ENCODE peak calls at places on chromosomes 3 and 15, in nine cellular contexts. W is lung; A is heart left ventricle; I is psoas muscle; G is fibroblast of lung; T is LNCaP clone FGC; D is spleen; Q is CD8-positive, alpha-beta T cell; H is gastrocnemius medialis. K is an unnamed sample.

GRCh38 chr3:3744826-3745225 is 54.4 kb upstream of the LRRN1 start:
- DNase-seq in D (no peak), W (no peak), T (no peak), H (no peak), I (no peak), Q (no peak), G (no peak), A (no peak), K (no peak)

GRCh38 chr15:31262901-31263671 is 63.5 kb upstream of the KLF13 start:
- DNase-seq in W (peak), Q (no peak), A (no peak), H (no peak), G (peak), D (peak), T (no peak), I (peak), K (no peak)

GRCh38 chr3:172104471-172105072 is 65.2 kb downstream of the FNDC3B start:
- DNase-seq in I (no peak), G (no peak), T (no peak), D (no peak), W (no peak), H (no peak), A (no peak), Q (no peak), K (no peak)

GRCh38 chr15:29518442-29518841 is 248.8 kb upstream of the NSMCE3 start:
- DNase-seq in H (no peak), G (no peak), A (peak), Q (no peak), W (no peak), I (no peak), D (no peak), T (no peak), K (no peak)

GRCh38 chr3:45605569-45605968 is 11.0 kb downstream of the LIMD1 start:
- DNase-seq in G (no peak), W (no peak), I (no peak), A (no peak), H (no peak), Q (no peak), D (no peak), T (no peak), K (no peak)

GRCh38 chr3:131033480-131034080 is 6.9 kb downstream of the NEK11 start:
- DNase-seq in H (no peak), W (no peak), Q (no peak), A (no peak), G (peak), T (peak), I (no peak), D (no peak), K (peak)

GRCh38 chr3:46006646-46007045 is 11.0 kb upstream of the FYCO1 start:
- DNase-seq in T (no peak), I (no peak), W (no peak), A (no peak), H (no peak), D (no peak), G (peak), Q (no peak), K (no peak)

GRCh38 chr3:195070321-195070720 is 200.6 kb downstream of the XXYLT1 start:
- DNase-seq in I (no peak), W (no peak), G (no peak), A (no peak), D (no peak), H (no peak), Q (no peak), T (no peak), K (no peak)

GRCh38 chr15:91975241-91975978 is 121.9 kb downstream of the SLCO3A1 start:
- DNase-seq in H (peak), G (no peak), D (no peak), Q (no peak), A (no peak), W (no peak), T (no peak), I (no peak), K (no peak)

GRCh38 chr15:41961014-41961518 is 11.3 kb downstream of the EHD4 start:
- DNase-seq in G (no peak), D (no peak), H (no peak), I (no peak), T (no peak), A (no peak), Q (no peak), W (no peak), K (peak)

GRCh38 chr15:27398631-27399030 is 427.6 kb downstream of the GABRG3 start:
- DNase-seq in T (peak), H (no peak), W (no peak), I (no peak), D (no peak), G (no peak), A (no peak), Q (no peak), K (peak)

GRCh38 chr15:64845183-64845611 is 3.5 kb downstream of the PLEKHO2 start:
- DNase-seq in H (no peak), A (peak), D (peak), Q (no peak), G (peak), I (peak), T (peak), W (no peak), K (no peak)
- H3K4me3 ChIP-seq in H (peak), A (no peak), D (peak), Q (no peak), G (peak), I (peak), T (no peak), W (peak), K (no peak)

GRCh38 chr15:88606437-88606794 is 14.7 kb upstream of the AEN start:
- DNase-seq in A (no peak), D (no peak), Q (no peak), I (no peak), H (no peak), W (no peak), T (no peak), G (no peak), K (no peak)
- H3K4me3 ChIP-seq in A (no peak), D (no peak), Q (no peak), I (no peak), H (no peak), W (no peak), T (no peak), G (no peak), K (no peak)

DNA sequence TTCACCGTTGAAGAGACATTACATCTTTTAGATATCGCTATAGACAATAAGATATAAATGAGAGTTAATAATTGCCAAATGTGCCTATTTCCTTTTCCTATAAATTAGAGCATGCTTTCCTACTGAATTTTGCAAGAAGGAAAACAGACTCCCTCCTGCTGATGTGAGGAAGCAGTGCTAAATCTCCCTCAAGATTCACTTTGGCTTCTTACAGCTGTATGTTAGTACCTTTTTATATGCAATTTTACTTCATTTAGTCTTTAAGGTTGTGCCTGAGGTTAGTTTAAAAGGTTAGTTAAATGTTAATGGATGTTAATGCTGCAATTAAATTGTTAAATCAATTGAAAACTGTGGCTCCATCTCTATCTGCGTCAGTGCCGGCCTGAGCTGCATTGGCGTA is 728.8 kb downstream of the NR2F2 start:
- DNase-seq in I (no peak), G (no peak), T (no peak), D (no peak), Q (no peak), H (no peak), W (no peak), A (no peak), K (no peak)
- H3K4me3 ChIP-seq in I (no peak), G (no peak), T (no peak), D (no peak), Q (no peak), H (no peak), W (no peak), A (no peak), K (no peak)

DNA sequence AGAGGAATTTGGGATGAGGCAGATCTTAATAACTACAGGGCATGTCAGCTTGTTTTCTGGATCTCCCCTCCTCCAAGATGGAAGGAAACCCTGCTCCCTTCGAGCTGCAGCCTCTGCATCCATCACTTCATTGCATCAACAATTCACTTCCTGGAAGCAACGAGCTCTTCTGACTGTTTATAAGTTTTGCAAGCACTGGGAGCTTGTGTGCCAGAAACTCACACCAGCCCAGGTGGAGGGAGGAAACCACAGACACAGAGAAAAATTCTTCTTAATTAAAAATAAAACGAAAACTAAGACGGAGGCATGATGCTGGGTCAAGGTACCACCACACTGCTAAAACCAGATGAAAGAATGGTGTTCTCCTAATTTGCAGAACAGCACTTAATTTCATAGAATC is 10.6 kb downstream of the LRIG1 start:
- DNase-seq in I (no peak), T (no peak), D (no peak), Q (no peak), H (no peak), A (no peak), G (peak), W (no peak), K (no peak)
- H3K4me3 ChIP-seq in I (no peak), T (no peak), D (peak), Q (no peak), H (no peak), A (no peak), G (peak), W (no peak), K (no peak)

K was measured in HepG2.